ENCODE peak calls at places on chromosomes 6 and 20, in four cellular contexts. G is neural progenitor cell, Y is astrocyte of the spinal cord, P is brain microvascular endothelial cell. B is an unnamed sample.

GRCh38 chr20:3686867-3687321 is 5.1 kb upstream of the ADAM33 start:
- DNase-seq in Y (peak; percentile 86), P (peak; percentile 56), G (no peak), B (peak; percentile 95)

GRCh38 chr20:56831795-56832194 is 202.7 kb downstream of the TFAP2C start:
- DNase-seq in G (no peak), Y (no peak), P (no peak), B (no peak)

GRCh38 chr6:56714982-56715456 is 72.3 kb upstream of the DST start:
- DNase-seq in G (peak; percentile 11), P (peak; percentile 68), Y (peak; percentile 91), B (peak; percentile 93)

GRCh38 chr6:110474500-110474899 is 1.9 kb downstream of the SLC22A16 start:
- DNase-seq in Y (no peak), G (no peak), P (no peak), B (no peak)

GRCh38 chr6:36285187-36285612 is 15.3 kb downstream of the PNPLA1 start:
- DNase-seq in G (peak; percentile 87), Y (no peak), P (no peak), B (no peak)

GRCh38 chr6:5162401-5162800 is 77.3 kb downstream of the PPP1R3G start:
- DNase-seq in G (no peak), Y (no peak), P (no peak), B (no peak)

GRCh38 chr6:105793132-105793531 is 293.0 kb upstream of the PRDM1 start:
- DNase-seq in P (no peak), G (no peak), Y (no peak), B (no peak)

GRCh38 chr20:8082025-8082424 is 50.0 kb upstream of the PLCB1 start:
- DNase-seq in Y (no peak), P (peak; percentile 16), G (peak; percentile 11), B (no peak)

GRCh38 chr6:35087361-35088280 is 53.5 kb downstream of the TCP11 start:
- DNase-seq in G (no peak), Y (no peak), P (no peak), B (no peak)

GRCh38 chr6:100186552-100186951 is 192.5 kb upstream of the MCHR2 start:
- DNase-seq in Y (peak; percentile 56), G (no peak), P (peak; percentile 20), B (peak; percentile 39)

GRCh38 chr6:2819891-2820814 is 21.5 kb downstream of the SERPINB1 start:
- DNase-seq in Y (peak; percentile 16), G (no peak), P (no peak), B (no peak)

GRCh38 chr6:24646771-24647170 is 780 bp upstream of the KIAA0319 start:
- DNase-seq in G (no peak), Y (no peak), P (peak; percentile 9), B (peak; percentile 16)

GRCh38 chr6:84825461-84825860 is 61.1 kb upstream of the TBX18 start:
- DNase-seq in Y (peak; percentile 82), G (no peak), P (peak; percentile 93), B (peak; percentile 67)

GRCh38 chr20:23189341-23189740 is 103.2 kb upstream of the CD93 start:
- DNase-seq in P (no peak), Y (no peak), G (no peak), B (no peak)

GRCh38 chr6:1771324-1771723 is 161.6 kb downstream of the FOXC1 start:
- DNase-seq in P (peak; percentile 37), G (no peak), Y (no peak), B (peak; percentile 43)

GRCh38 chr6:87066449-87067288 is 28.2 kb downstream of the CGA start:
- DNase-seq in G (peak; percentile 68), Y (peak; percentile 68), P (peak; percentile 49), B (peak; percentile 74)

DNA sequence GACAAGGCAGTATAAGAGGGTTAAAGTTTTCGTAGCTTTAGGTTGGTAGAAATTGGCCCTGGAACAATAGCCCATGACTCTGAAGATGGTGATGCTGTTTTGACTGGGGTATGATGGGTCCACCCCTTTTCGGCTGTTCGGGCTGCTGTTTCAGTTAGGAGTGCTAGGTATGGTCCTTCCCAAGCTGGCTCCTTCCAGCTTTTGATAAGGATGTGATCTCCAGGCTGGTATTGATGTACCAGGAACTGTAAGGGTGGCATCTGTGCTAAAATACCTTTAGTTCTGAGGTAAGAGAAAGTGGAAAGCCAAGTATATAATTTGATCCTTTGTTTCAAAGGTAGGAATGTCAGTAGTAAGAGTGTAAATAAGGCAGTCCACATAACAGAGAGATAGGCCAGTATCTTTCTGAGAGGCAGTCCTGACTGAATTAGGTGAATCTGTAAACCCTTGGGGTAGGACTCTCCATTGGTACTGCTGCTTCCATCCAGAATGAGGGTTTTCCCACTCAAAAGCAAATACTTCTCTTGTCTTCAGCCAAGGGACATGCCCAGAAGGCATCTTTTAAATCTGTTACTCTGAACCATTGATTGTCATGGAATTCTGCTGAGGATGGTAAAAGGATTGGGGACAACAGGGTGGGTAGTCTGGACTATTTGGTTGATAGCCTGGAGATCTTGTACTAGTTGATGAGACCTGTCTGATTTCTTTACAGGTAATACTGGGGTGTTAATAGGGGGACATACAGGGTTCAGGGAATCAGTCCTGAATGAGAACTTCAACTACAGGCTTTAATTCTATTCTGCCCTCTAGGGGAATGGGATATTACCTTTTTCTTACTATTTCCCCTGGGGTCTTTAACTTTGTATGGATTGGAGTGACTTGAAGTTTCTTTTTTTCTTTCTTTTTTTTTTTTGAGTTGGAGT is 6.1 kb upstream of the ZNFX1 start:
- DNase-seq in P (no peak), G (no peak), Y (no peak), B (no peak)
- H3K4me3 ChIP-seq in P (peak overlapping the region; percentile 99), G (peak overlapping the region; percentile 84), Y (peak overlapping the region; percentile 97), B (no peak overlapping the region)

DNA sequence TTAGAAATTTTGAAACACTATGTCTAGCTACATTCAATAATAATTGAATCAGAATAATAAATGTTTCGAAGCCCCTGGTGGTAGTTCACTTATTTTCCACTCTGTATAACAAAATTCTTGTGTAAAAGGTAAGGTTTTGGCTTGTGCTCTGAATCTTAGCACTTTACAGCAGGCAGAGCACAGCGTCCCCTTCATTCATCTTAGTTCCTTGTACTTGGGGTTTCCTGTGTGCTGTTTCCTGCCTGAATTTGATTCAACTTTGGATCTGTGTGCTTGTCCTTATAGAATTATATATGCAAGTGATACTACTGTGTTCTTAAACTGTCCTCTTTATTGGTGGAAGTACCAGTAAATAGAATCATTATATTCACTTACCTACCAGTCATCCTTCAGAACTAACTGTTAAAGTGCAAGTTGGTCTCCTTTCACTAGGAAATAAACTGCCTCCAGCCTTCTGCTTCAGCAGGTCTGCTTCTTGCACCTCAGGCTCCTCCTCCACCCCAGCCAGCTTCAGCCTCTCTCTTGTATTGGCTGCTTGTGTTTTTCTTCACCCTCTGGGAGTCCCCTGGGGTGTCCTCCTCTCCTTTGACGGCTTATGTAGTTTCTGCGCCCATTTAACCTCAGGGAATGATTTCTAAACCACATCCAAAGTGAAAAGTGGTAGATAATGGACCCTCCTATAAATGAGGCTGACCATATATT is 28.8 kb upstream of the TULP4 start:
- DNase-seq in P (peak; percentile 64), G (peak; percentile 70), Y (peak; percentile 81), B (no peak)
- H3K4me3 ChIP-seq in P (no peak overlapping the region), G (peak overlapping the region; percentile 10), Y (no peak overlapping the region), B (no peak overlapping the region)

GRCh38 chr6:159970659-159971063 is 1.8 kb downstream of the IGF2R start:
- DNase-seq in G (no peak), Y (no peak), P (no peak), B (no peak)
- H3K4me3 ChIP-seq in G (peak overlapping the region; percentile 94), Y (peak overlapping the region; percentile 63), P (no peak overlapping the region), B (peak overlapping the region; percentile 73)

DNA sequence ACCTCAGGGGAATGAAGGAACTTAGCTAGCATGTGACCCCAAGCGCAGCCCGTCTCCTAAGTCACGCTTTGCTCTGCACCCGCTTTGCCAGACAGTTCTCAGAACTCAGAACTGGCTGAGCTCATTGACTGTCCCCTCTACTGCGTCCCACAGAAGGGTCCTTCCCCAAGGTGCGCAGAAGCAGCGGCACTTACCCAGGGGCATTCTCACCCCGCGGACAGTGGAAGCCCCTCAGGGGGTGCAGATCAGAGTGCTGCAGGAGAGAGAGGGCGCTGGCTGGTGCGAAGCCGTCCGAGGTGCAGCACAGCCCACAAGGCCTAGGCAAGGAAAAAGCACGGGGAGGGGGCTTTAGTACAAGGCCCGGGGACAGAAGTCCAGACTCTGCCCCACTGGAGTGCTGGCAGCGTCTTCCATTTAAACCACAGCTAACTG is 802 bp downstream of the SNHG17 start:
- DNase-seq in Y (no peak), P (no peak), G (peak; percentile 42), B (no peak)
- H3K4me3 ChIP-seq in Y (peak overlapping the region; percentile 97), P (peak overlapping the region; percentile 98), G (peak overlapping the region; percentile 74), B (peak overlapping the region; percentile 84)

DNA sequence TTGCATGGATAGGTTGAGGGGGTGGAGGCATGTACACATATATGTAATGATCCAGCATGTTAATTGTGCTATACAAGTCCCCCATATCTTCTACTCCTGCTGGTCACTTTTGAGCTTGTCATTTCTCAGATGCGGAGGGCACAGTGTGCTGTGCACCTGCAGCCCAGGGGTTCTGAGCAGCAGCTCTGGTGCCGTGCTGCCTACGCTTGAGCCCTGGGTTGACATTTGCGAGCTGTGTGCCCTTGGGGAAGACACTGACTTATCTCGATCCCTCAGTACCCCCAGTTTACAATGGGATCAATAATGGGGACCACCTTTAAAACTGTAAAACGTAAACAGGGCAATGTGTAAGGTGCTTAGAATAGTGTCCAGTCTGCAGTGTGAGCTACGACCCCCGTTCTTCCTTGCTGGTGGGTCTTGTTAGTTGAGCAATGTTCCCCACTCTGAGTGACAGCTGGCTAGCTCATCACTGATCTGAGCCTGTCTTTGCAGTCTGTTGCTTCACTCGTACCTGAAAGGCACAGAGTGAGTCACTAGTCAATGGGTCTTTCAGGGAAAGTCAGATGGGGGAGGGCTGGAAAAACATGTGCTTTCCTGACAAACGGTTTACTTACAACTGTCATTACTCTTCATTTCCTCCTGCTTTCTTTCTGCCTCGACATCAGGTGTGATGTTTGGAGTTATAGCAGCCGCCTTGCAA is 91.7 kb downstream of the SLC2A10 start:
- DNase-seq in Y (no peak), P (no peak), G (no peak), B (no peak)
- H3K4me3 ChIP-seq in Y (no peak overlapping the region), P (no peak overlapping the region), G (no peak overlapping the region), B (no peak overlapping the region)

DNA sequence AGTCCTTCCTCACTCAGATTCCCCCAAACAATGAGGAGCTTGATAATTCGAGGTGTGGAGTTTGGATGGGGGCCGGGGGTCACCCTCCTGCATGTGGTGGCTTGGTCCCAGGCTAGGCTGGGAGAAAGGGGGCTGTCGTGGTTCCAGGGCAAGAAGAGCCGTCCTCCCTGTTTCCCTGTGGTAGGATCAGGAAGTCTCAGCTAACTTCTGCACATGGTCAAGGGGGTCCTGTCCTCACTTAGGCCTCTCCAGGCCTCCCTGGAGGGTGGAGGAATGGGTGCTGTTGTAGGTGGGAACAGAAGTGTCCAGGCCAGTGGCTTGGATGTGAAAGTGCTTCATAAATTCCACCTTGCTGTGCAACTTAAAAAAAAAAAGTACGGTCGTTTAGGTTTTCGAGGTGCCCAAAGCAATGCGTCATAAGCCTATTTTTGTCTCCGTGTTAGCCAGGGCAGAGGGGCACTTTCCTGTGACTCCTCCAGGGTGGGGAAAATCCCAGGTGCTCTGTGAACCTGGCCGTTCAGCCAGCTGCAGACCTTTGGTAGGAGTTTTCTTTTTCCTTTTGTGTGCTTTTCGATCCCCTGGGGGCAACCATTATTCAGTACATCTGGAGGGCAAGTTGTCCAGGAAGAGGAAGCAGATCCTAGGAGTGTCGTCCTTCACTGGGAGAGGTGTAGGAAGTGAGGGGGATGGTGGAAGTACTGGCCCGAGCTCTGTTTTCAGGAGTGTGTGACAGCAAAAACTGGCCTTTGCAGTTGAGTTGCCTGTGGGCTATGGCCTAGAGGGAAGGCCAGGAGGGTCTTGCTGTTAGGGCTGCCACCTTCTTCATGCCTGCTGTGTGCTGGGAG is 9.6 kb downstream of the IGF2R start:
- DNase-seq in Y (no peak), P (no peak), G (peak; percentile 16), B (no peak)
- H3K4me3 ChIP-seq in Y (no peak overlapping the region), P (no peak overlapping the region), G (no peak overlapping the region), B (no peak overlapping the region)

B was measured in foreskin fibroblast.